ENCODE peak calls at places on chromosomes 13 and 19, in six cellular contexts. Y is dorsolateral prefrontal cortex, I is heart left ventricle, C is HCT116, Z is thoracic aorta, J is AG04450. A is an unnamed sample.

GRCh38 chr19:54739587-54740497 is 1.5 kb downstream of the KIR2DL3 start:
- DNase-seq in Y (no peak), I (no peak), C (no peak), Z (no peak), J (no peak), A (no peak)

GRCh38 chr19:44912854-44913253 is 1.6 kb upstream of the APOC1 start:
- DNase-seq in Y (peak), I (no peak), C (no peak), Z (no peak), J (no peak), A (no peak)

GRCh38 chr13:62997696-62998095 is 1582.0 kb upstream of the PCDH20 start:
- DNase-seq in Y (no peak), I (no peak), C (no peak), Z (no peak), J (no peak), A (no peak)

GRCh38 chr13:105965910-105966309 is 569.6 kb downstream of the EFNB2 start:
- DNase-seq in Y (no peak), I (no peak), C (no peak), Z (no peak), J (no peak), A (no peak)

GRCh38 chr13:80704369-80704768 is 363.4 kb upstream of the SPRY2 start:
- DNase-seq in Y (no peak), I (no peak), C (no peak), Z (no peak), J (no peak), A (no peak)

GRCh38 chr19:41924151-41925145 is 3.8 kb downstream of the ERFL start:
- DNase-seq in Y (no peak), I (no peak), C (no peak), Z (no peak), J (no peak), A (no peak)

GRCh38 chr13:105441406-105441805 is 1094.1 kb downstream of the EFNB2 start:
- DNase-seq in Y (no peak), I (no peak), C (no peak), Z (no peak), J (no peak), A (no peak)

GRCh38 chr19:55653651-55654322 is 1.0 kb upstream of the U2AF2 start:
- DNase-seq in Y (peak), I (peak), C (peak), Z (peak), J (peak), A (peak)

GRCh38 chr13:23268441-23268840 is 87.7 kb downstream of the SGCG start:
- DNase-seq in Y (no peak), I (no peak), C (no peak), Z (no peak), J (no peak), A (no peak)

GRCh38 chr13:21672811-21673591 is 2.1 kb downstream of the FGF9 start:
- DNase-seq in Y (no peak), I (no peak), C (no peak), Z (no peak), J (no peak), A (no peak)

GRCh38 chr19:40807147-40808020 is 8.4 kb downstream of the EGLN2 start:
- DNase-seq in Y (no peak), I (no peak), C (no peak), Z (no peak), J (no peak), A (no peak)

GRCh38 chr13:46180393-46180792 is 1.6 kb downstream of the LCP1 start:
- DNase-seq in Y (no peak), I (no peak), C (no peak), Z (no peak), J (no peak), A (no peak)

GRCh38 chr19:34189199-34189916 is 17.1 kb downstream of the LSM14A start:
- DNase-seq in Y (no peak), I (no peak), C (no peak), Z (no peak), J (no peak), A (no peak)

GRCh38 chr13:50626031-50626643 is 217.4 kb downstream of the DLEU7 start:
- DNase-seq in Y (no peak), I (no peak), C (no peak), Z (no peak), J (no peak), A (peak)

GRCh38 chr19:4697304-4697703 is 26.3 kb downstream of the DPP9 start:
- DNase-seq in Y (no peak), I (no peak), C (no peak), Z (no peak), J (no peak), A (no peak)

GRCh38 chr13:30418075-30418715 is 4.1 kb upstream of the UBE2L5 start:
- DNase-seq in Y (no peak), I (no peak), C (no peak), Z (no peak), J (no peak), A (no peak)

GRCh38 chr13:77022341-77022740 is 4.6 kb downstream of the FBXL3 start:
- DNase-seq in Y (no peak), I (no peak), C (no peak), Z (no peak), J (no peak), A (peak)
- H3K4me3 ChIP-seq in Y (no peak), I (no peak), C (no peak), Z (peak), J (no peak), A (no peak)

GRCh38 chr13:100438059-100438788 is 150.4 kb downstream of the GGACT start:
- DNase-seq in Y (no peak), I (no peak), C (no peak), Z (no peak), J (no peak), A (no peak)
- H3K27ac ChIP-seq in Y (no peak), I (no peak), C (no peak), Z (no peak), J (no peak), A (no peak)

GRCh38 chr13:32031025-32031814 is at the start of gene FRY:
- DNase-seq in Y (peak), I (peak), C (peak), Z (peak), J (no peak), A (peak)
- TF ChIP-seq CTCF in Y (no peak), I (no peak), C (no peak), Z (peak), J (peak), A (peak)

GRCh38 chr13:20161951-20162300 is 1.1 kb upstream of the GJA3 start:
- DNase-seq in Y (no peak), I (no peak), C (no peak), Z (no peak), J (no peak), A (no peak)
- H3K4me3 ChIP-seq in Y (peak), I (peak), C (peak), Z (peak), J (peak), A (no peak)

GRCh38 chr19:38634757-38635482 is 12.5 kb upstream of the ACTN4 start:
- DNase-seq in Y (peak), I (peak), C (no peak), Z (no peak), J (peak), A (peak)

GRCh38 chr19:38629568-38629967 is 10.6 kb downstream of the EIF3K start:
- DNase-seq in Y (no peak), I (no peak), C (no peak), Z (no peak), J (no peak), A (no peak)

GRCh38 chr19:38635483-38636399 is 11.7 kb upstream of the ACTN4 start:
- DNase-seq in Y (no peak), I (no peak), C (no peak), Z (no peak), J (no peak), A (no peak)

GRCh38 chr19:38638461-38638860 is 9.0 kb upstream of the ACTN4 start:
- DNase-seq in Y (no peak), I (no peak), C (no peak), Z (no peak), J (no peak), A (no peak)

DNA sequence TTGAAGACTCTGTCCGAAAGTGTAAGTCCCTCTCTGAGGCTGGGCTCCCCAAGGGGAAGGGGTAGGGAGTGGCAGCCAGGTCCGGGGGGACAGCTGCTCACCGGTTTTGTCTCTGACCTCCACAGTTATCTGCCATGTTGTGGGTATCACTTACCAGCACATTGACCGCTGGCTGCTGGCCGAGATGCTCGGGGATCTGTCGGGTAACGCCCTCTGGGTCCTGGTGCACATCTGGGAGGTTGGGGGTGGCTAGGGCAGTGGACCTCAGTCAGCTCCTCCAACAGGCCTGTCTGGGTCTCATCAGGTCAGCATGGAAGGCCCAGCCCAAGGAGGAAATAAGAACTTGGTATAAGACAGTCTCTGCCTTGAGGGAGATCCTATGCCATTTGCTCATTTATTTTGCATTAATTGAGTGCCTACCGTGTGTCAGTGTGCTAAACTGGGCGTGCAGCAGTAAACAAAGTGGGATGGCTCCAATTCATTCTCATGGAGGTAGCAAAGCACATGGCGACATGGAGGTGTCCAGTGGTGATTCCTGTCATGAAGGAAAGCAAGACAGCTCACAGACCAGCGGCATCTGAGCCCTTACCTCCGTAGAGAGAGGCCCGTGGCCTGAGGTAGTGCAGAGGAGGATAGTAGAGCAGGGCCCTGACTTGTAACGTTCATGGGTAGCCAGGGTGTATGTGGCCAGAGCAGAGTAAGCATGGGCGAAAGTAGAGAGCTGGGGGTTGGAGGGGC is 13.7 kb downstream of the EIF3K start:
- DNase-seq in Y (no peak), I (no peak), C (no peak), Z (no peak), J (no peak), A (no peak)
- H3K27ac ChIP-seq in Y (no peak), I (no peak), C (no peak), Z (no peak), J (no peak), A (no peak)

DNA sequence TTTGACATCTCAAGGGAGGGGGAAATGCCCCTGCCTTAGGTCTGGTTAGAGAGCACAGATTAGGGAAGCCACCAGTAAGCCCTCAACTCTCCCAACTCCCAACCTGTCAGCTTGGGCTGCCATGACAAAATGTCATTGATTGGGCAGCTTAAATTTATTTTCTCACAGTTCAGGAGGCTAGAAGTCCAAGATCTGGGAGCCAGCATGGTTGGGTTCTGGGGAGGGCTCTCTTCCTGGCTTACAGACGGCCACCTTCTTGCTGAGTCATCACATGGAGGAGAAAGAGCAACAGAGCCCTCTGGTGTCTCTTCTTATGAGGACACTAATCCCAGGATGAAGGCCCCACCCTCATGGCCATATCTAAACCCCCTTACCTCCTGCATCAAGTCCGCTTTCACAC is 24.2 kb downstream of the C19orf12 start:
- DNase-seq in Y (no peak), I (no peak), C (peak), Z (no peak), J (no peak), A (peak)
- TF ChIP-seq CTCF in Y (peak), I (peak), C (peak), Z (no peak), J (no peak), A (peak)

DNA sequence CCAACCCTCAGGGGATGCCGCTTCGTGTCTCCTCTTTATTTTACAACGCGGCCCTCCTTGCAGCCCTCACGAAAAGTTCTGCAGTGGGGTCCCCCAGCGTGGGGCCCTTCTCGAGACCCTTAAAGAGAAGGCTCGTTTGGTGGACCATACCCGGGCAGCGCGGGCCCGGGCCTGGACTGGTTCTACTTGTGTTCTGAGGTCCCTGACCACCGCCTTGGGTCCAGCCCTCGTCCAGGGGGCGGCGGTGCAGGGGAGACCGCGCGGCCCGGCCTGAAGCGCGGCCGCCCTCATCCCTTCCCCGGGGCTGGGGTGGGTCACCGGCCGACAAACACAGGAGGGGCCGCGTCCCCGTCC is 400 bp upstream of the SERP2 start:
- DNase-seq in Y (no peak), I (no peak), C (no peak), Z (no peak), J (no peak), A (no peak)
- H3K4me3 ChIP-seq in Y (peak), I (peak), C (no peak), Z (peak), J (peak), A (peak)

DNA sequence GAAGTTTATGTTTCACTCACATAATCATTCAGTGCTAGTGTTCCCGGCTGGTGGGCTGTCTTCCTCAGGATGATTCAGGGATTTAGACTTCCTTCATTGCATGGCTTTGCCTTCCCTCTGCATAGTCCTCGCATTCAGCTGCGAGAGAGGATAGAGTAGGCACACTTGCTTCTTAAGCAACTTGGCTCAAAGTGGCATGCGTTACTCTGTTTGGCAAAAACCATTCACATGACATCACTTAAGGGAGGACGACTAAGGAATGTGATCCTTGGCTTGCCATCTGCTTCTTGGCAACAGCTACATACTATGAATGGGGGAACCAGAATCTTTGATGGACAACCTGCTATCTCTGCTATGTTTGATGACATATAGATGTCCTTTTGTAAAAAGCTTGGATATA is 359.3 kb downstream of the TDRD3 start:
- DNase-seq in Y (no peak), I (no peak), C (no peak), Z (no peak), J (no peak), A (no peak)
- H3K27ac ChIP-seq in Y (no peak), I (no peak), C (no peak), Z (no peak), J (no peak), A (no peak)

GRCh38 chr19:2770055-2771013 is 12.7 kb downstream of the SGTA start:
- DNase-seq in Y (no peak), I (peak), C (no peak), Z (no peak), J (peak), A (no peak)
- TF ChIP-seq CTCF in Y (no peak), I (no peak), C (no peak), Z (no peak), J (no peak), A (no peak)